ENCODE peak calls at places on chromosomes 1 and 21, in seven cellular contexts. S, L, C, D, Y, N and F are unnamed samples.

GRCh38 chr1:174671826-174672225 is 224.1 kb downstream of the GPR52 start:
- DNase-seq in C (no peak), Y (no peak), N (no peak), S (no peak), D (peak; percentile 32), L (no peak), F (no peak)

GRCh38 chr1:203591626-203592025 is 35.0 kb upstream of the ATP2B4 start:
- DNase-seq in L (no peak), C (no peak), D (no peak), Y (no peak), S (no peak), N (no peak), F (no peak)

GRCh38 chr1:76659171-76659940 is 207.9 kb upstream of the ST6GALNAC5 start:
- DNase-seq in C (peak; percentile 66), S (no peak), L (no peak), Y (no peak), N (no peak), D (no peak), F (no peak)

GRCh38 chr1:109807398-109807795 is 43.7 kb upstream of the EPS8L3 start:
- DNase-seq in N (no peak), S (no peak), L (no peak), C (no peak), Y (no peak), D (no peak), F (no peak)

GRCh38 chr1:156104065-156104810 is 10.3 kb upstream of the LMNA start:
- DNase-seq in C (no peak), N (no peak), Y (no peak), L (peak; percentile 81), S (peak; percentile 60), D (peak; percentile 97), F (no peak)

GRCh38 chr1:15100369-15101111 is 53.0 kb upstream of the TMEM51 start:
- DNase-seq in Y (peak; percentile 65), C (peak; percentile 79), S (peak; percentile 9), D (peak; percentile 60), N (peak; percentile 50), L (no peak), F (peak; percentile 55)

GRCh38 chr1:174023438-174023837 is 1.3 kb upstream of the RC3H1 start:
- DNase-seq in C (no peak), D (peak; percentile 33), S (no peak), N (no peak), L (no peak), Y (no peak), F (no peak)

GRCh38 chr1:221723018-221723917 is 18.6 kb downstream of the DUSP10 start:
- DNase-seq in L (no peak), N (no peak), C (no peak), S (no peak), D (peak; percentile 53), Y (no peak), F (no peak)

GRCh38 chr21:40531016-40531415 is 315.9 kb downstream of the DSCAM start:
- DNase-seq in L (no peak), N (no peak), Y (no peak), S (no peak), D (no peak), C (no peak), F (no peak)

GRCh38 chr1:88434836-88435235 is 249.2 kb upstream of the PKN2 start:
- DNase-seq in N (no peak), Y (no peak), D (no peak), S (no peak), C (no peak), L (no peak), F (no peak)

DNA sequence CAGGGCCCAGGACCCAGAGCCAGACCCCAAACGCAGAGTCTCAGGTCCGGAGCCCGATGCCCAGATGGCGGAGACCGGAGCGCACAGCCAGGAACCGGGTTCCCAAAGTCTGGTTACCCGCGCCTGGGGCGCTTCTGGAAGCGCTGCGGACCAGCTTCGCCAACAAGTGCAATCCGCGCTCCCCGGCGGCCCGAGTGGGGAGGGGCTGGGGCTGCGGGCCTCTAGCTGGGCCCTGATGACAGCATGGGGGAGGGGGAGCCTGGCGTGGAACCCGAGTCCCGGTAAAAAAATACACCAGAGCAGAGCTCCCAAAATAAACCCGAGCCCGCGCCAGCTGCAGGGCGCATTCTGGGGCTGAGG is 494 bp downstream of the NT5C1A start:
- DNase-seq in L (peak; percentile 78), Y (peak; percentile 61), D (peak; percentile 31), S (no peak), N (peak; percentile 42), C (no peak), F (no peak)
- H3K27me3 ChIP-seq in L (no peaks in the 10 kb centered on the region), Y (no peaks in the 10 kb centered on the region), D (peaks cover 43% of the 10 kb centered on the region), S (peaks cover 27% of the 10 kb centered on the region), N (peaks cover 7% of the 10 kb centered on the region), C (no peaks in the 10 kb centered on the region), F (peaks cover 12% of the 10 kb centered on the region)

DNA sequence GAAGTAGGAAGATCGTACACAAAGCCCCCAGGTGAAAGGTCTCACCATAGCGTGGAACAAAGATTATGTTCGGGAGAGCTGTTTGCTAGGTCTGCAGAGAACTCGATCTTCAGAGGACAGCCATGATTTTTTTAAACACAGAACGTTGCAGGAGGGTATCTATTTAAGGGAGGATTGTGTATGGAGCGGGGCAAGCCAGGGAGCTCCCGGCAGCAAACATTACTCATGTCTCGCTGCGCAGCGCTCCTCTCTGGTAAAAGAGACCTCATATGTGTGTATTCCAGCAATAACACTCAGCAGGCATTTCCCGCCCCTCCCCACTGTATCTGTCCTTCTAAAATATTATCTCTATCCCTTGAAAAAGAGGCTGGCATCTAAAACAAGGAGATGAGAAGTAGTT is 2.7 kb downstream of the GLIS1 start:
- DNase-seq in L (no peak), Y (no peak), N (no peak), S (no peak), C (no peak), D (no peak), F (no peak)
- H3K27me3 ChIP-seq in L (peaks cover 14% of the 10 kb centered on the region), Y (no peaks in the 10 kb centered on the region), N (peaks cover 24% of the 10 kb centered on the region), S (peaks cover 23% of the 10 kb centered on the region), C (no peaks in the 10 kb centered on the region), D (no peaks in the 10 kb centered on the region), F (no peaks in the 10 kb centered on the region)

DNA sequence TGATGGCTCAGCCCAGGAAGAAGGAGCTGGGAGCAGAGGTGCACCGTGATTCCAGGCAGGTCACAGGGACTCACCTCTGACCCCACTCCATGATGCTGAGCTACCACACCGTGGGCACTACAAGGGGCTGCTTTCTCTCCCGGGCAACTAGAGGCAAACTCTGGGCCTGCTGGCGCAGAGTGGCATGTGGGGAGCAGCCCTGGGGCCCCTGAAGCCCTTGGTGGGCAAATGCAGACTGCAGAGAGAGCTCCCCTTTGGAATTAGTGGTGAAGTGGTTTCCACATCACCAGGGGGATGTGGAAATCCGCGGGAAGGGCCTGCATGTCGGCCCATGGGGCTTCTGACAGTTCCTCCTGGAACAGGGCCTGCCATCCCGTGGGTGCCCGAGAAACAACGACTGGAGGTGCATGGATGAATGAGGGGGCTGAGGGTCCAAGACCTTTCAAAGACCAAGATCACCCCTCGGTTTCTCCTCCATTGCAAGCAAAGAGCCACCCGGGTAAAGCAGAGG is 11.8 kb upstream of the MMEL1 start:
- DNase-seq in C (no peak), N (no peak), D (no peak), S (no peak), Y (no peak), L (no peak), F (no peak)
- H3K27me3 ChIP-seq in C (no peaks in the 10 kb centered on the region), N (no peaks in the 10 kb centered on the region), D (no peaks in the 10 kb centered on the region), S (no peaks in the 10 kb centered on the region), Y (no peaks in the 10 kb centered on the region), L (no peaks in the 10 kb centered on the region), F (peaks cover 54% of the 10 kb centered on the region)

DNA sequence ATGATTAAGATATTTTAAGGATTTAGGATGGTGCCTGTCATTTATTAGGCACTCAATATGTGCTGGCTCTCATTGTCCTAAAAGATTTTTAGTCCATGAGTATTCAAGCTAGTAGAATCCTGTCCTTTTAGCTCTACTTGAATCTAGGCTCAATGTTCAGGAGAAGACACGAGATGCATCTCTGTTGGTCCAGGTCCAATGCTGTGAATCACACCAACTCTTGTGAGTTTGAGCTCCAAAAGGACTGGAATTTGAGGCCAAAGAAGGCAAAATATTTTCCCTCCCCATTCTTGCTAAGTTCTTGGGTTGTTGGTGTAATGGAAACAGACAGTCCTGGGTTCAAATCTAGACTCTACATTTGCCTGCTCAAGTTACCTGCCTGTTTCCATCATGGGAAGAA is 1.4 kb upstream of the PODN start:
- DNase-seq in N (no peak), L (no peak), D (peak; percentile 96), C (no peak), S (no peak), Y (no peak), F (no peak)
- H3K27me3 ChIP-seq in N (peaks cover 13% of the 10 kb centered on the region), L (no peaks in the 10 kb centered on the region), D (no peaks in the 10 kb centered on the region), C (no peaks in the 10 kb centered on the region), S (peaks cover 35% of the 10 kb centered on the region), Y (no peaks in the 10 kb centered on the region), F (peaks cover 24% of the 10 kb centered on the region)

DNA sequence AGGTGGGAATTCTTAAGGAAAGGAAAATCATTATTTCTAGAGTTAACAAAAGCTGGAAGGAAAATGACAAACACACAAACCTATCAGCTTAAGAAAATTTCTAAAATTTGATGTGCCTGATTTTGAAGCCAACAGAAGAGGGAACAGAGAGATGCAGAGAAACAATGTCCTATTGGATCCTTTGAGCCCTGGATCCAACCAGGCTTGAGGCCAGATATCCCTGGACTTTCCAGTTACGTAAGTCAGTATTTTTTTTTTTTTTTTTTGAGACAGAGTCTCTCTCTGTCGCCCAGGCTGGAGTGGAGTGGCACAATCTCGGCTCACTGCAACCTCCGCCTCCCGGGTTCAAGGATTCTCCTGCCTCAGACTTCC is 648.9 kb downstream of the KIF26B start:
- DNase-seq in N (no peak), L (no peak), C (no peak), S (no peak), Y (no peak), D (no peak), F (no peak)
- H3K27me3 ChIP-seq in N (no peaks in the 10 kb centered on the region), L (no peaks in the 10 kb centered on the region), C (no peaks in the 10 kb centered on the region), S (no peaks in the 10 kb centered on the region), Y (no peaks in the 10 kb centered on the region), D (no peaks in the 10 kb centered on the region), F (no peaks in the 10 kb centered on the region)

DNA sequence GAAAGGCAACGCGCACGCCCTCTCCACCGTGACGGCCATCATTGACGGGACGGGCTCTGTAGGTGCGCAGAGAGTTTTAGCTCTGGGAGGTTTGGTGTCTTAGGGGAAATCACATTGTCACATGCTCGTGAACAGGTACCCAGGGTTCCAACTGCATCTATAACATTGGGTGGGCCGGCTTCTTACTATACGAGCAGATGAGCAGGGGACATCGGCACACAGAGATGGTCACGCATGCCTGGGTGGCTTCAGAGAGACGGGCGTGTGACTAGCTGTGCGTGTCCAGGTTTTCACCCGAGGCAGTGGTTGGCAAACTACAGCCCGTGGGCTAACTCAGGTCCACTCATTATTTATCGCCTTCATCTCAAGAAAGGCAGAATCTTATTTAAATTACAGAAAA is 54.7 kb downstream of the SLC37A1 start:
- DNase-seq in S (no peak), D (no peak), C (no peak), Y (no peak), L (no peak), N (peak; percentile 4), F (no peak)
- H3K27me3 ChIP-seq in S (no peaks in the 10 kb centered on the region), D (no peaks in the 10 kb centered on the region), C (no peaks in the 10 kb centered on the region), Y (no peaks in the 10 kb centered on the region), L (no peaks in the 10 kb centered on the region), N (no peaks in the 10 kb centered on the region), F (peaks cover 99% of the 10 kb centered on the region)

GRCh38 chr1:26915204-26915842 is 1.5 kb upstream of the NR0B2 start:
- DNase-seq in S (no peak), N (peak; percentile 69), Y (no peak), L (peak; percentile 68), D (peak; percentile 38), C (no peak), F (no peak)
- H3K27me3 ChIP-seq in S (no peaks in the 10 kb centered on the region), N (no peaks in the 10 kb centered on the region), Y (no peaks in the 10 kb centered on the region), L (no peaks in the 10 kb centered on the region), D (no peaks in the 10 kb centered on the region), C (no peaks in the 10 kb centered on the region), F (no peaks in the 10 kb centered on the region)

GRCh38 chr1:119007343-119007671 is 19.2 kb upstream of the TBX15 start:
- DNase-seq in L (no peak), C (no peak), Y (no peak), S (no peak), N (no peak), D (no peak), F (no peak)
- H3K27me3 ChIP-seq in L (peaks cover 48% of the 10 kb centered on the region), C (no peaks in the 10 kb centered on the region), Y (peaks cover 15% of the 10 kb centered on the region), S (peaks cover 45% of the 10 kb centered on the region), N (peaks cover 58% of the 10 kb centered on the region), D (peaks cover 7% of the 10 kb centered on the region), F (no peaks in the 10 kb centered on the region)